ENCODE peak calls at places on chromosomes 11 and 22, in four cellular contexts. Z is upper lobe of right lung, G is body of pancreas, V is testis. K is an unnamed sample.

GRCh38 chr11:1538153-1538552 is 33.9 kb downstream of the DUSP8 start:
- DNase-seq in Z (no peak), G (no peak), V (no peak), K (no peak)

GRCh38 chr22:29030016-29030617 is 31.5 kb downstream of the C22orf31 start:
- DNase-seq in Z (no peak), G (no peak), V (no peak), K (peak)

GRCh38 chr11:65560555-65561418 is 2.6 kb upstream of the LTBP3 start:
- DNase-seq in Z (no peak), G (peak), V (peak), K (no peak)

GRCh38 chr11:106156290-106156937 is 79.0 kb downstream of the AASDHPPT start:
- DNase-seq in Z (no peak), G (peak), V (peak), K (peak)

GRCh38 chr22:17972385-17973181 is 51.8 kb downstream of the MICAL3 start:
- DNase-seq in Z (no peak), G (peak), V (no peak), K (no peak)

GRCh38 chr22:50053861-50054260 is 4.2 kb downstream of the TTLL8 start:
- DNase-seq in Z (no peak), G (no peak), V (no peak), K (no peak)

GRCh38 chr11:117866526-117866925 is 9.9 kb downstream of the FXYD6 start:
- DNase-seq in Z (no peak), G (no peak), V (no peak), K (no peak)

GRCh38 chr11:2734181-2735052 is 34.6 kb upstream of the KCNQ1OT1 start:
- DNase-seq in Z (no peak), G (no peak), V (no peak), K (no peak)

GRCh38 chr11:21814169-21814568 is 378.7 kb upstream of the ANO5 start:
- DNase-seq in Z (no peak), G (peak), V (peak), K (peak)

GRCh38 chr11:102830328-102830727 is 13.1 kb downstream of the MMP3 start:
- DNase-seq in Z (no peak), G (no peak), V (no peak), K (no peak)

GRCh38 chr11:56151376-56151775 is 8.7 kb downstream of the OR8K5 start:
- DNase-seq in Z (no peak), G (no peak), V (no peak), K (no peak)

GRCh38 chr11:120817131-120817530 is 206.8 kb upstream of the TBCEL start:
- DNase-seq in Z (no peak), G (no peak), V (peak), K (no peak)

GRCh38 chr22:39422721-39423120 is 23.1 kb downstream of the TAB1 start:
- DNase-seq in Z (no peak), G (no peak), V (no peak), K (no peak)

GRCh38 chr11:122494171-122494570 is 161.4 kb upstream of the UBASH3B start:
- DNase-seq in Z (no peak), G (no peak), V (no peak), K (no peak)

GRCh38 chr22:36764060-36764459 is 11.9 kb downstream of the IFT27 start:
- DNase-seq in Z (peak), G (no peak), V (no peak), K (no peak)

GRCh38 chr11:93290061-93290460 is 40.5 kb upstream of the DEUP1 start:
- DNase-seq in Z (no peak), G (no peak), V (no peak), K (no peak)

GRCh38 chr11:91373497-91373896 is 851.1 kb upstream of the FAT3 start:
- DNase-seq in Z (no peak), G (no peak), V (no peak), K (no peak)

GRCh38 chr11:93525601-93526000 is 17.6 kb downstream of the SMCO4 start:
- DNase-seq in Z (no peak), G (no peak), V (no peak), K (no peak)

GRCh38 chr22:42906605-42907338 is 49.7 kb upstream of the ARFGAP3 start:
- DNase-seq in Z (no peak), G (no peak), V (peak), K (no peak)

GRCh38 chr11:88320149-88320559 is 17.4 kb downstream of the CTSC start:
- DNase-seq in Z (no peak), G (no peak), V (no peak), K (no peak)

GRCh38 chr11:65078151-65078550 is 5.7 kb downstream of the CDCA5 start:
- DNase-seq in Z (peak), G (peak), V (peak), K (peak)

GRCh38 chr22:46858181-46858771 is 95.8 kb downstream of the TBC1D22A start:
- DNase-seq in Z (no peak), G (no peak), V (no peak), K (no peak)

GRCh38 chr22:16956290-16956689 is 51.7 kb downstream of the GAB4 start:
- DNase-seq in Z (no peak), G (no peak), V (no peak), K (no peak)

GRCh38 chr22:38828616-38829205 is 15.1 kb downstream of the NPTXR start:
- DNase-seq in Z (peak), G (no peak), V (no peak), K (no peak)

GRCh38 chr22:31176923-31177322 is 16.9 kb downstream of the RNF185 start:
- DNase-seq in Z (no peak), G (no peak), V (no peak), K (no peak)

GRCh38 chr11:46759196-46759595 is 40.2 kb downstream of the F2 start:
- DNase-seq in Z (no peak), G (no peak), V (no peak), K (no peak)

GRCh38 chr22:22375586-22376351 is 131.2 kb downstream of the VPREB1 start:
- DNase-seq in Z (no peak), G (peak), V (no peak), K (no peak)

GRCh38 chr11:8384199-8384821 is 120.6 kb upstream of the LMO1 start:
- DNase-seq in Z (peak), G (peak), V (peak), K (no peak)

GRCh38 chr11:37141707-37142106 is 543.7 kb upstream of the RAG2 start:
- DNase-seq in Z (no peak), G (no peak), V (no peak), K (peak)

GRCh38 chr11:111729441-111729840 is 36.7 kb downstream of the PPP2R1B start:
- DNase-seq in Z (no peak), G (no peak), V (no peak), K (no peak)

GRCh38 chr11:86596861-86597632 is 75.4 kb downstream of the ME3 start:
- DNase-seq in Z (no peak), G (no peak), V (no peak), K (no peak)

GRCh38 chr11:132579686-132580085 is 952.6 kb downstream of the OPCML start:
- DNase-seq in Z (no peak), G (no peak), V (no peak), K (no peak)

DNA sequence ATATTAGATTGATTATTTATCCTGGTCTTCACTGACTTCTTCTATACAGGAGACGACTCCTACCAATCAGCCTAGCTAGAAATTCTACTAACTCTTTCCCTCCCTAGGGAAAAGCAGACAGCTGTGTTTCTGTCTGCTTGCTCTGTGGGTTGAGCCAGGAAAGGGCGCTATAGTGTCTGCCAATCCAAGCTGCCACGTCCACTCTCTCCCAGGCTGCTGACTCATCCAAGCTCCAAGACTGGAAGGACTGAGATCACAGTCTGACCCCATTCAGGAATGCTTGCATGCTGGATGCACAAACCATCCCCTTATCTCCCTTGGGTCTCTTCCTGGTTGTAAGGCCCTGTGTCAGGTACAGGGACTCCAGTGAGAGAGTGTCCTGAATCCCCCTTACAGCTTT is 955.6 kb downstream of the OPCML start:
- DNase-seq in Z (no peak), G (no peak), V (no peak), K (no peak)
- TF ChIP-seq CTCF in Z (no peak), G (no peak), V (no peak), K (no peak)

GRCh38 chr11:73760680-73761402 is at the start of gene RAB6A:
- DNase-seq in Z (peak), G (peak), V (peak), K (peak)
- TF ChIP-seq CTCF in Z (peak), G (no peak), V (peak), K (no peak)

GRCh38 chr11:17985517-17985916 is 27.3 kb downstream of the SERGEF start:
- DNase-seq in Z (no peak), G (peak), V (no peak), K (peak)

GRCh38 chr11:17986007-17986710 is 26.7 kb downstream of the SERGEF start:
- DNase-seq in Z (no peak), G (no peak), V (peak), K (no peak)

GRCh38 chr11:17987826-17988225 is 25.0 kb downstream of the SERGEF start:
- DNase-seq in Z (no peak), G (no peak), V (no peak), K (no peak)

GRCh38 chr11:17988465-17988864 is 24.4 kb downstream of the SERGEF start:
- DNase-seq in Z (no peak), G (no peak), V (no peak), K (no peak)

DNA sequence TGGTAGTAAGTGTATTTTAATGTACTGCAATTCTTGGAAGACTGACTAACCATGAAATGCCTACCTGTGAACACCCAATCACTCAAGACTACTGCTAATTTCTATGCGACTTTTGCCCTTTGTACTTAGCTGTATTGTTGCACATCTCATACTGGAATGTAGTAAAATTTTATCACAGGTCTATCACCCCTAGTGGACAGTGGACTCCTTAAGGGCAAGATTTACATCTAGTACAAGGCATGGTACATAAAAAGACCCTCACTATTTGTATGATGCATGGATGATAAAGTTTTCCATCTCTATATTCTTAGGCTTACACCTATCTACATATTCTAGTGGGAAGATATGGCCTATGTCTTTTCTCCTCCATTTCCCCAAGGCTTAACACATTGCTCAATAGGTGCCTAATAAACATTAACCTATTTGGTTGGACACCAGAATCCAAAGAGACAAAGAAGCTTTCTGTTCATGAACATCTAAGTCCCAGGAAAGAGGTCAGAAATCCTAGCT is 26.1 kb downstream of the SERGEF start:
- DNase-seq in Z (no peak), G (no peak), V (no peak), K (no peak)
- TF ChIP-seq CTCF in Z (no peak), G (no peak), V (no peak), K (peak)

DNA sequence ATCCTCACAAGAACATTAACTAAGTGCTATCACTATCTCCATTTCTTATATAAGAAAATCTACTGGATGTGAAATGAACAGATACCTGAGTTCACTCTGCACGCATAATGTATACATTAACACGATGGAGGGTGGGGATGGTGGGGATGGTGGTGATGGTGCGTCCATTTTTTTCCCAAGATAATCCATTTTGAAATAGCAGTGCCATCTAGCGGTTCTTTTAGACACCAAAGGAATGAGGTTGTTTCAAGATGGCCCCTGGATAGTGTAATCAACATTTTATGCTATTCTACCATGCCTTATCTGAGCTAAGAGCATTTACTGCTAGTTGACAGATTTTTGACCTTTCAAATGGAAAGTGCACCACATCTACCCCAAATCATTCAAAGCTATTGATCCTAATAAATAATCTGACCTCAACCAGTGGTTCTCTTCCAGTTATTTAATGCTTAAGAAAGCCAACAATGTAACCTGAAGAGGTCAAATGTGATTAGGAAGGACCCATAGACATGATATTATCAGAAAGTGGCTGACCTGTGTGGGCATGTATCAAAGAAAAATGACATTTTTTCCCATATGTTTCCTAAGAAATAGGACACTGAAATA is 714.7 kb upstream of the TENM4 start:
- DNase-seq in Z (no peak), G (no peak), V (no peak), K (no peak)
- TF ChIP-seq CTCF in Z (peak), G (peak), V (no peak), K (peak)

GRCh38 chr11:75527130-75527529 is 1.4 kb upstream of the GDPD5 start:
- DNase-seq in Z (no peak), G (no peak), V (no peak), K (no peak)

GRCh38 chr11:75524576-75525432 is 937 bp downstream of the GDPD5 start:
- DNase-seq in Z (no peak), G (peak), V (no peak), K (no peak)

GRCh38 chr11:75527938-75528845 is 2.5 kb upstream of the GDPD5 start:
- DNase-seq in Z (no peak), G (no peak), V (no peak), K (no peak)

GRCh38 chr11:75525433-75526191 is at the start of gene GDPD5:
- DNase-seq in Z (peak), G (peak), V (peak), K (peak)

GRCh38 chr11:75526192-75526541 is 426 bp upstream of the GDPD5 start:
- DNase-seq in Z (no peak), G (no peak), V (no peak), K (no peak)
- TF ChIP-seq CTCF in Z (no peak), G (no peak), V (no peak), K (no peak)